ENCODE peak calls at places on chromosome 16, in seven cellular contexts. One of them, this sample, is unnamed.

GRCh38 chr16:66414891-66415290 is 12.2 kb upstream of the BEAN1 start:
- DNase-seq in GM23338: no peak
- DNase-seq in stimulated activated CD4-positive, alpha-beta T cell treated with anti-CD3 and anti-CD28 coated beads, Interleukin-4, amount 100 ng/mL, for 1 hour: no peak
- DNase-seq in Peyer's patch: no peak
- DNase-seq in activated CD4-positive, alpha-beta T cell treated with anti-CD3 and anti-CD28 coated beads for 36 hours: no peak
- DNase-seq in sciatic nerve: no peak
- DNase-seq in activated CD8-positive, alpha-beta T cell treated with anti-CD3 and anti-CD28 coated beads for 36 hours: no peak
- DNase-seq in this sample: no peak

GRCh38 chr16:20865420-20866126 is 34.6 kb downstream of the DCUN1D3 start:
- DNase-seq in sciatic nerve: no peak
- DNase-seq in Peyer's patch: no peak
- DNase-seq in activated CD4-positive, alpha-beta T cell treated with anti-CD3 and anti-CD28 coated beads for 36 hours: no peak
- DNase-seq in activated CD8-positive, alpha-beta T cell treated with anti-CD3 and anti-CD28 coated beads for 36 hours: peak
- DNase-seq in GM23338: no peak
- DNase-seq in stimulated activated CD4-positive, alpha-beta T cell treated with anti-CD3 and anti-CD28 coated beads, Interleukin-4, amount 100 ng/mL, for 1 hour: no peak
- DNase-seq in this sample: no peak

GRCh38 chr16:73176577-73177013 is 128.7 kb upstream of the ZFHX3 start:
- DNase-seq in activated CD4-positive, alpha-beta T cell treated with anti-CD3 and anti-CD28 coated beads for 36 hours: no peak
- DNase-seq in stimulated activated CD4-positive, alpha-beta T cell treated with anti-CD3 and anti-CD28 coated beads, Interleukin-4, amount 100 ng/mL, for 1 hour: no peak
- DNase-seq in activated CD8-positive, alpha-beta T cell treated with anti-CD3 and anti-CD28 coated beads for 36 hours: no peak
- DNase-seq in Peyer's patch: no peak
- DNase-seq in GM23338: no peak
- DNase-seq in sciatic nerve: no peak
- DNase-seq in this sample: no peak

GRCh38 chr16:85759631-85760419 is 8.9 kb upstream of the C16orf74 start:
- DNase-seq in activated CD8-positive, alpha-beta T cell treated with anti-CD3 and anti-CD28 coated beads for 36 hours: peak
- DNase-seq in GM23338: peak
- DNase-seq in Peyer's patch: peak
- DNase-seq in activated CD4-positive, alpha-beta T cell treated with anti-CD3 and anti-CD28 coated beads for 36 hours: peak
- DNase-seq in sciatic nerve: no peak
- DNase-seq in stimulated activated CD4-positive, alpha-beta T cell treated with anti-CD3 and anti-CD28 coated beads, Interleukin-4, amount 100 ng/mL, for 1 hour: peak
- DNase-seq in this sample: peak

GRCh38 chr16:71645450-71645849 is 19.5 kb downstream of the MARVELD3 start:
- DNase-seq in activated CD8-positive, alpha-beta T cell treated with anti-CD3 and anti-CD28 coated beads for 36 hours: no peak
- DNase-seq in GM23338: peak
- DNase-seq in Peyer's patch: peak
- DNase-seq in stimulated activated CD4-positive, alpha-beta T cell treated with anti-CD3 and anti-CD28 coated beads, Interleukin-4, amount 100 ng/mL, for 1 hour: no peak
- DNase-seq in sciatic nerve: no peak
- DNase-seq in activated CD4-positive, alpha-beta T cell treated with anti-CD3 and anti-CD28 coated beads for 36 hours: peak
- DNase-seq in this sample: peak

GRCh38 chr16:56632160-56632847 is at the start of gene MT1M:
- DNase-seq in GM23338: peak
- DNase-seq in activated CD4-positive, alpha-beta T cell treated with anti-CD3 and anti-CD28 coated beads for 36 hours: peak
- DNase-seq in stimulated activated CD4-positive, alpha-beta T cell treated with anti-CD3 and anti-CD28 coated beads, Interleukin-4, amount 100 ng/mL, for 1 hour: no peak
- DNase-seq in activated CD8-positive, alpha-beta T cell treated with anti-CD3 and anti-CD28 coated beads for 36 hours: no peak
- DNase-seq in Peyer's patch: no peak
- DNase-seq in sciatic nerve: peak
- DNase-seq in this sample: no peak

GRCh38 chr16:24670623-24671454 is 58.6 kb upstream of the TNRC6A start:
- DNase-seq in sciatic nerve: peak
- DNase-seq in Peyer's patch: no peak
- DNase-seq in stimulated activated CD4-positive, alpha-beta T cell treated with anti-CD3 and anti-CD28 coated beads, Interleukin-4, amount 100 ng/mL, for 1 hour: no peak
- DNase-seq in activated CD8-positive, alpha-beta T cell treated with anti-CD3 and anti-CD28 coated beads for 36 hours: peak
- DNase-seq in activated CD4-positive, alpha-beta T cell treated with anti-CD3 and anti-CD28 coated beads for 36 hours: peak
- DNase-seq in GM23338: peak
- DNase-seq in this sample: no peak

GRCh38 chr16:30444231-30445148 is 1.2 kb downstream of the SEPHS2 start:
- DNase-seq in activated CD4-positive, alpha-beta T cell treated with anti-CD3 and anti-CD28 coated beads for 36 hours: no peak
- DNase-seq in GM23338: no peak
- DNase-seq in stimulated activated CD4-positive, alpha-beta T cell treated with anti-CD3 and anti-CD28 coated beads, Interleukin-4, amount 100 ng/mL, for 1 hour: no peak
- DNase-seq in activated CD8-positive, alpha-beta T cell treated with anti-CD3 and anti-CD28 coated beads for 36 hours: no peak
- DNase-seq in Peyer's patch: no peak
- DNase-seq in sciatic nerve: no peak
- DNase-seq in this sample: no peak

GRCh38 chr16:80583466-80583865 is 42.7 kb downstream of the DYNLRB2 start:
- DNase-seq in sciatic nerve: no peak
- DNase-seq in stimulated activated CD4-positive, alpha-beta T cell treated with anti-CD3 and anti-CD28 coated beads, Interleukin-4, amount 100 ng/mL, for 1 hour: peak
- DNase-seq in activated CD4-positive, alpha-beta T cell treated with anti-CD3 and anti-CD28 coated beads for 36 hours: peak
- DNase-seq in GM23338: no peak
- DNase-seq in activated CD8-positive, alpha-beta T cell treated with anti-CD3 and anti-CD28 coated beads for 36 hours: peak
- DNase-seq in Peyer's patch: no peak
- DNase-seq in this sample: no peak

GRCh38 chr16:4401094-4401501 is 15.3 kb downstream of the CORO7 start:
- DNase-seq in sciatic nerve: no peak
- DNase-seq in stimulated activated CD4-positive, alpha-beta T cell treated with anti-CD3 and anti-CD28 coated beads, Interleukin-4, amount 100 ng/mL, for 1 hour: no peak
- DNase-seq in activated CD8-positive, alpha-beta T cell treated with anti-CD3 and anti-CD28 coated beads for 36 hours: no peak
- DNase-seq in GM23338: no peak
- DNase-seq in activated CD4-positive, alpha-beta T cell treated with anti-CD3 and anti-CD28 coated beads for 36 hours: no peak
- DNase-seq in Peyer's patch: no peak
- DNase-seq in this sample: no peak

GRCh38 chr16:84378567-84378966 is 10.2 kb downstream of the ATP2C2 start:
- DNase-seq in Peyer's patch: no peak
- DNase-seq in stimulated activated CD4-positive, alpha-beta T cell treated with anti-CD3 and anti-CD28 coated beads, Interleukin-4, amount 100 ng/mL, for 1 hour: no peak
- DNase-seq in GM23338: no peak
- DNase-seq in activated CD8-positive, alpha-beta T cell treated with anti-CD3 and anti-CD28 coated beads for 36 hours: no peak
- DNase-seq in activated CD4-positive, alpha-beta T cell treated with anti-CD3 and anti-CD28 coated beads for 36 hours: no peak
- DNase-seq in sciatic nerve: no peak
- DNase-seq in this sample: no peak

GRCh38 chr16:19005561-19006445 is 22.1 kb downstream of the TMC7 start:
- DNase-seq in stimulated activated CD4-positive, alpha-beta T cell treated with anti-CD3 and anti-CD28 coated beads, Interleukin-4, amount 100 ng/mL, for 1 hour: no peak
- DNase-seq in GM23338: peak
- DNase-seq in sciatic nerve: peak
- DNase-seq in activated CD4-positive, alpha-beta T cell treated with anti-CD3 and anti-CD28 coated beads for 36 hours: no peak
- DNase-seq in Peyer's patch: peak
- DNase-seq in activated CD8-positive, alpha-beta T cell treated with anti-CD3 and anti-CD28 coated beads for 36 hours: no peak
- DNase-seq in this sample: no peak

GRCh38 chr16:65828296-65828695 is 538.2 kb upstream of the CDH5 start:
- DNase-seq in activated CD4-positive, alpha-beta T cell treated with anti-CD3 and anti-CD28 coated beads for 36 hours: no peak
- DNase-seq in GM23338: no peak
- DNase-seq in Peyer's patch: no peak
- DNase-seq in sciatic nerve: no peak
- DNase-seq in stimulated activated CD4-positive, alpha-beta T cell treated with anti-CD3 and anti-CD28 coated beads, Interleukin-4, amount 100 ng/mL, for 1 hour: no peak
- DNase-seq in activated CD8-positive, alpha-beta T cell treated with anti-CD3 and anti-CD28 coated beads for 36 hours: no peak
- DNase-seq in this sample: no peak

GRCh38 chr16:70444249-70445063 is 5.6 kb upstream of the ST3GAL2 start:
- DNase-seq in GM23338: no peak
- DNase-seq in activated CD4-positive, alpha-beta T cell treated with anti-CD3 and anti-CD28 coated beads for 36 hours: no peak
- DNase-seq in Peyer's patch: no peak
- DNase-seq in sciatic nerve: no peak
- DNase-seq in stimulated activated CD4-positive, alpha-beta T cell treated with anti-CD3 and anti-CD28 coated beads, Interleukin-4, amount 100 ng/mL, for 1 hour: no peak
- DNase-seq in activated CD8-positive, alpha-beta T cell treated with anti-CD3 and anti-CD28 coated beads for 36 hours: no peak
- DNase-seq in this sample: no peak

GRCh38 chr16:85471469-85472431 is 141.4 kb upstream of the GSE1 start:
- DNase-seq in Peyer's patch: no peak
- DNase-seq in sciatic nerve: no peak
- DNase-seq in activated CD8-positive, alpha-beta T cell treated with anti-CD3 and anti-CD28 coated beads for 36 hours: no peak
- DNase-seq in stimulated activated CD4-positive, alpha-beta T cell treated with anti-CD3 and anti-CD28 coated beads, Interleukin-4, amount 100 ng/mL, for 1 hour: no peak
- DNase-seq in GM23338: no peak
- DNase-seq in activated CD4-positive, alpha-beta T cell treated with anti-CD3 and anti-CD28 coated beads for 36 hours: no peak
- DNase-seq in this sample: no peak

GRCh38 chr16:2856061-2856670 is 1.8 kb downstream of the PRSS22 start:
- DNase-seq in activated CD4-positive, alpha-beta T cell treated with anti-CD3 and anti-CD28 coated beads for 36 hours: peak
- DNase-seq in sciatic nerve: peak
- DNase-seq in activated CD8-positive, alpha-beta T cell treated with anti-CD3 and anti-CD28 coated beads for 36 hours: peak
- DNase-seq in Peyer's patch: no peak
- DNase-seq in GM23338: peak
- DNase-seq in stimulated activated CD4-positive, alpha-beta T cell treated with anti-CD3 and anti-CD28 coated beads, Interleukin-4, amount 100 ng/mL, for 1 hour: peak
- DNase-seq in this sample: no peak

GRCh38 chr16:81945665-81946064 is 65.6 kb downstream of the SDR42E1 start:
- DNase-seq in GM23338: no peak
- DNase-seq in sciatic nerve: no peak
- DNase-seq in activated CD8-positive, alpha-beta T cell treated with anti-CD3 and anti-CD28 coated beads for 36 hours: no peak
- DNase-seq in Peyer's patch: no peak
- DNase-seq in activated CD4-positive, alpha-beta T cell treated with anti-CD3 and anti-CD28 coated beads for 36 hours: no peak
- DNase-seq in stimulated activated CD4-positive, alpha-beta T cell treated with anti-CD3 and anti-CD28 coated beads, Interleukin-4, amount 100 ng/mL, for 1 hour: no peak
- DNase-seq in this sample: no peak

GRCh38 chr16:2983706-2984136 is 3.5 kb upstream of the PKMYT1 start:
- DNase-seq in activated CD4-positive, alpha-beta T cell treated with anti-CD3 and anti-CD28 coated beads for 36 hours: peak
- DNase-seq in sciatic nerve: peak
- DNase-seq in Peyer's patch: peak
- DNase-seq in GM23338: peak
- DNase-seq in activated CD8-positive, alpha-beta T cell treated with anti-CD3 and anti-CD28 coated beads for 36 hours: peak
- DNase-seq in stimulated activated CD4-positive, alpha-beta T cell treated with anti-CD3 and anti-CD28 coated beads, Interleukin-4, amount 100 ng/mL, for 1 hour: peak
- DNase-seq in this sample: peak

GRCh38 chr16:88718178-88718577 is 11.9 kb downstream of the CTU2 start:
- DNase-seq in Peyer's patch: no peak
- DNase-seq in stimulated activated CD4-positive, alpha-beta T cell treated with anti-CD3 and anti-CD28 coated beads, Interleukin-4, amount 100 ng/mL, for 1 hour: no peak
- DNase-seq in sciatic nerve: no peak
- DNase-seq in GM23338: no peak
- DNase-seq in activated CD4-positive, alpha-beta T cell treated with anti-CD3 and anti-CD28 coated beads for 36 hours: no peak
- DNase-seq in activated CD8-positive, alpha-beta T cell treated with anti-CD3 and anti-CD28 coated beads for 36 hours: no peak
- DNase-seq in this sample: no peak

GRCh38 chr16:77409311-77409710 is 25.5 kb downstream of the ADAMTS18 start:
- DNase-seq in sciatic nerve: no peak
- DNase-seq in Peyer's patch: no peak
- DNase-seq in stimulated activated CD4-positive, alpha-beta T cell treated with anti-CD3 and anti-CD28 coated beads, Interleukin-4, amount 100 ng/mL, for 1 hour: no peak
- DNase-seq in GM23338: no peak
- DNase-seq in activated CD8-positive, alpha-beta T cell treated with anti-CD3 and anti-CD28 coated beads for 36 hours: no peak
- DNase-seq in activated CD4-positive, alpha-beta T cell treated with anti-CD3 and anti-CD28 coated beads for 36 hours: no peak
- DNase-seq in this sample: no peak

GRCh38 chr16:81319221-81319912 is 4.6 kb downstream of the GAN start:
- DNase-seq in sciatic nerve: no peak
- DNase-seq in Peyer's patch: no peak
- DNase-seq in GM23338: no peak
- DNase-seq in stimulated activated CD4-positive, alpha-beta T cell treated with anti-CD3 and anti-CD28 coated beads, Interleukin-4, amount 100 ng/mL, for 1 hour: no peak
- DNase-seq in activated CD8-positive, alpha-beta T cell treated with anti-CD3 and anti-CD28 coated beads for 36 hours: no peak
- DNase-seq in activated CD4-positive, alpha-beta T cell treated with anti-CD3 and anti-CD28 coated beads for 36 hours: no peak
- DNase-seq in this sample: no peak

GRCh38 chr16:56341656-56342397 is 83.5 kb downstream of the AMFR start:
- DNase-seq in activated CD4-positive, alpha-beta T cell treated with anti-CD3 and anti-CD28 coated beads for 36 hours: no peak
- DNase-seq in activated CD8-positive, alpha-beta T cell treated with anti-CD3 and anti-CD28 coated beads for 36 hours: no peak
- DNase-seq in sciatic nerve: no peak
- DNase-seq in stimulated activated CD4-positive, alpha-beta T cell treated with anti-CD3 and anti-CD28 coated beads, Interleukin-4, amount 100 ng/mL, for 1 hour: no peak
- DNase-seq in Peyer's patch: no peak
- DNase-seq in GM23338: no peak
- DNase-seq in this sample: no peak

GRCh38 chr16:83912152-83912948 is 13.4 kb downstream of the MLYCD start:
- DNase-seq in GM23338: no peak
- DNase-seq in activated CD8-positive, alpha-beta T cell treated with anti-CD3 and anti-CD28 coated beads for 36 hours: no peak
- DNase-seq in Peyer's patch: no peak
- DNase-seq in sciatic nerve: no peak
- DNase-seq in stimulated activated CD4-positive, alpha-beta T cell treated with anti-CD3 and anti-CD28 coated beads, Interleukin-4, amount 100 ng/mL, for 1 hour: no peak
- DNase-seq in activated CD4-positive, alpha-beta T cell treated with anti-CD3 and anti-CD28 coated beads for 36 hours: no peak
- DNase-seq in this sample: no peak

GRCh38 chr16:70774261-70774660 is 26.7 kb downstream of the VAC14 start:
- DNase-seq in Peyer's patch: no peak
- DNase-seq in GM23338: no peak
- DNase-seq in stimulated activated CD4-positive, alpha-beta T cell treated with anti-CD3 and anti-CD28 coated beads, Interleukin-4, amount 100 ng/mL, for 1 hour: no peak
- DNase-seq in activated CD8-positive, alpha-beta T cell treated with anti-CD3 and anti-CD28 coated beads for 36 hours: no peak
- DNase-seq in activated CD4-positive, alpha-beta T cell treated with anti-CD3 and anti-CD28 coated beads for 36 hours: no peak
- DNase-seq in sciatic nerve: no peak
- DNase-seq in this sample: no peak